ENCODE peak calls at places on chromosomes 3 and 15, in nine cellular contexts. J is NCI-H1092; O is activated gamma-delta T cell treated with Interleukin-2 at 50 U/mL for 16 hours; T is Jurkat, Clone E6-1; W is Ammon's horn; F is activated CD4-positive, alpha-beta T cell treated with anti-CD3 and anti-CD28 coated beads for 48 hours; U is kidney glomerular epithelial cell; N is GDM1; C is activated T-cell treated with anti-CD3 and anti-CD28 coated beads for 1 hour. I is an unnamed sample.

GRCh38 chr3:60399861-60400845 is 851.1 kb downstream of the FHIT start:
- DNase-seq in U (peak), N (no peak), J (no peak), T (no peak), F (no peak), W (no peak), O (no peak), C (no peak), I (no peak)

GRCh38 chr15:84987949-84988624 is 6.4 kb downstream of the PDE8A start:
- DNase-seq in T (no peak), J (no peak), F (no peak), W (no peak), C (no peak), O (no peak), U (no peak), N (no peak), I (no peak)

GRCh38 chr15:77538011-77538410 is 94.7 kb downstream of the LINGO1 start:
- DNase-seq in W (peak), J (no peak), N (no peak), T (no peak), F (no peak), U (no peak), C (no peak), O (no peak), I (no peak)

GRCh38 chr3:114566162-114566755 is 272.4 kb downstream of the TIGIT start:
- DNase-seq in N (no peak), F (no peak), C (no peak), T (no peak), U (no peak), O (no peak), W (no peak), J (no peak), I (no peak)

GRCh38 chr15:90531147-90531546 is 1.4 kb downstream of the CRTC3 start:
- DNase-seq in C (no peak), N (no peak), F (no peak), J (no peak), U (no peak), O (no peak), W (no peak), T (no peak), I (no peak)

GRCh38 chr15:37133619-37134018 is 33.3 kb upstream of the MEIS2 start:
- DNase-seq in C (no peak), F (no peak), U (peak), T (no peak), W (no peak), J (no peak), O (no peak), N (no peak), I (no peak)

GRCh38 chr3:141050576-141050912 is 603 bp upstream of the SPSB4 start:
- DNase-seq in C (no peak), W (no peak), U (no peak), N (no peak), O (no peak), J (no peak), F (peak), T (peak), I (no peak)

GRCh38 chr15:68653795-68654194 is 75.0 kb downstream of the CORO2B start:
- DNase-seq in C (no peak), U (no peak), O (no peak), W (peak), F (no peak), T (no peak), N (no peak), J (no peak), I (no peak)

GRCh38 chr3:145906755-145907154 is 254.2 kb downstream of the PLOD2 start:
- DNase-seq in U (no peak), N (no peak), J (no peak), O (no peak), W (no peak), T (no peak), C (no peak), F (no peak), I (no peak)

GRCh38 chr3:127424766-127425504 is 137.1 kb upstream of the PRR20G start:
- DNase-seq in W (no peak), T (no peak), U (no peak), O (no peak), F (no peak), N (no peak), C (no peak), J (no peak), I (no peak)

GRCh38 chr3:70309591-70309990 is 2.8 kb downstream of the MDFIC2 start:
- DNase-seq in J (no peak), U (no peak), T (no peak), F (no peak), C (no peak), O (no peak), W (no peak), N (no peak), I (no peak)

GRCh38 chr15:63488432-63488910 is 15.9 kb upstream of the USP3 start:
- DNase-seq in O (no peak), F (no peak), U (no peak), N (no peak), T (no peak), C (no peak), W (no peak), J (no peak), I (no peak)

GRCh38 chr3:173583496-173583895 is 186.0 kb downstream of the NLGN1 start:
- DNase-seq in F (no peak), W (no peak), U (no peak), O (no peak), C (no peak), J (no peak), N (no peak), T (no peak), I (no peak)

GRCh38 chr3:23035927-23036640 is 167.0 kb upstream of the UBE2E2 start:
- DNase-seq in C (no peak), N (no peak), O (peak), W (no peak), F (no peak), J (no peak), U (no peak), T (peak), I (no peak)

GRCh38 chr3:150252462-150252861 is 155.6 kb upstream of the TSC22D2 start:
- DNase-seq in W (no peak), J (no peak), O (no peak), F (no peak), N (no peak), U (peak), T (no peak), C (no peak), I (no peak)

GRCh38 chr3:174035317-174035886 is 637.9 kb downstream of the NLGN1 start:
- DNase-seq in U (no peak), C (no peak), J (peak), F (no peak), T (peak), W (no peak), N (no peak), O (no peak), I (no peak)

GRCh38 chr3:54900954-54901591 is 26.8 kb downstream of the LRTM1 start:
- DNase-seq in N (no peak), U (no peak), T (no peak), J (no peak), O (no peak), C (no peak), W (no peak), F (no peak), I (no peak)

GRCh38 chr3:38533285-38533994 is 37.3 kb downstream of the EXOG start:
- DNase-seq in U (no peak), W (no peak), O (no peak), C (no peak), F (no peak), N (no peak), T (no peak), J (no peak), I (no peak)

GRCh38 chr15:73969151-73969759 is 22.8 kb downstream of the STOML1 start:
- DNase-seq in T (no peak), C (no peak), N (no peak), F (no peak), J (no peak), W (no peak), U (no peak), O (no peak), I (no peak)

GRCh38 chr3:106004841-106005240 is 136.0 kb upstream of the CBLB start:
- DNase-seq in F (no peak), U (no peak), N (no peak), W (no peak), O (no peak), T (no peak), J (no peak), C (no peak), I (no peak)

GRCh38 chr3:11705049-11705448 is 61.3 kb upstream of the VGLL4 start:
- DNase-seq in C (no peak), U (no peak), O (no peak), N (no peak), W (no peak), T (no peak), F (peak), J (no peak), I (no peak)

GRCh38 chr15:31327674-31328424 is 1.2 kb downstream of the KLF13 start:
- DNase-seq in F (peak), U (no peak), N (peak), C (peak), J (no peak), O (peak), W (no peak), T (no peak), I (peak)